ENCODE peak calls at places on chromosomes 7 and 10, in nine cellular contexts. O is psoas muscle; J is fibroblast of lung; A is heart left ventricle; B is endothelial cell of umbilical vein; I is sigmoid colon; L is naive thymus-derived CD4-positive, alpha-beta T cell; K is A549; Q is dorsolateral prefrontal cortex. R is an unnamed sample.

GRCh38 chr7:47217570-47218360 is 364.1 kb downstream of the TNS3 start:
- DNase-seq in I (no peak), L (no peak), A (no peak), K (no peak), Q (no peak), J (no peak), B (no peak), O (no peak), R (no peak)

GRCh38 chr7:123190109-123190831 is 9.5 kb downstream of the SLC13A1 start:
- DNase-seq in K (no peak), B (no peak), L (no peak), J (no peak), A (no peak), O (no peak), I (no peak), Q (no peak), R (no peak)

GRCh38 chr10:18113881-18114280 is 26.3 kb upstream of the CACNB2 start:
- DNase-seq in K (no peak), B (no peak), I (no peak), L (no peak), O (no peak), Q (no peak), J (no peak), A (no peak), R (no peak)

GRCh38 chr10:66455304-66455703 is 470.5 kb upstream of the LRRTM3 start:
- DNase-seq in Q (no peak), L (no peak), J (peak; percentile 12), K (peak; percentile 5), I (no peak), B (no peak), O (no peak), A (no peak), R (no peak)

GRCh38 chr10:48224979-48225560 is 49.4 kb downstream of the FRMPD2 start:
- DNase-seq in K (no peak), I (no peak), L (no peak), J (no peak), A (no peak), Q (no peak), B (no peak), O (no peak), R (no peak)

GRCh38 chr10:117074621-117075020 is 63.4 kb downstream of the VAX1 start:
- DNase-seq in A (no peak), O (no peak), K (peak; percentile 32), J (no peak), L (no peak), I (no peak), B (no peak), Q (no peak), R (no peak)

GRCh38 chr7:156475666-156476065 is 164.9 kb upstream of the RNF32 start:
- DNase-seq in L (no peak), B (no peak), A (no peak), I (no peak), J (peak; percentile 91), Q (no peak), K (peak; percentile 39), O (no peak), R (no peak)

GRCh38 chr7:1490837-1491236 is 13.4 kb downstream of the INTS1 start:
- DNase-seq in A (no peak), B (no peak), L (no peak), K (no peak), Q (no peak), I (no peak), J (no peak), O (no peak), R (no peak)

GRCh38 chr7:831596-832291 is 532 bp upstream of the SUN1 start:
- DNase-seq in K (peak; percentile 73), I (no peak), Q (no peak), L (peak; percentile 49), J (peak; percentile 95), B (peak; percentile 93), A (no peak), O (no peak), R (no peak)

GRCh38 chr10:63161592-63161991 is 28.5 kb downstream of the NRBF2 start:
- DNase-seq in O (no peak), A (no peak), J (no peak), I (no peak), L (no peak), K (no peak), B (no peak), Q (no peak), R (no peak)

GRCh38 chr10:98309366-98310355 is 41.7 kb upstream of the LOXL4 start:
- DNase-seq in B (peak; percentile 74), A (peak; percentile 80), Q (peak; percentile 81), K (peak; percentile 68), O (peak; percentile 76), I (peak; percentile 86), J (peak; percentile 83), L (no peak), R (peak; percentile 58)

DNA sequence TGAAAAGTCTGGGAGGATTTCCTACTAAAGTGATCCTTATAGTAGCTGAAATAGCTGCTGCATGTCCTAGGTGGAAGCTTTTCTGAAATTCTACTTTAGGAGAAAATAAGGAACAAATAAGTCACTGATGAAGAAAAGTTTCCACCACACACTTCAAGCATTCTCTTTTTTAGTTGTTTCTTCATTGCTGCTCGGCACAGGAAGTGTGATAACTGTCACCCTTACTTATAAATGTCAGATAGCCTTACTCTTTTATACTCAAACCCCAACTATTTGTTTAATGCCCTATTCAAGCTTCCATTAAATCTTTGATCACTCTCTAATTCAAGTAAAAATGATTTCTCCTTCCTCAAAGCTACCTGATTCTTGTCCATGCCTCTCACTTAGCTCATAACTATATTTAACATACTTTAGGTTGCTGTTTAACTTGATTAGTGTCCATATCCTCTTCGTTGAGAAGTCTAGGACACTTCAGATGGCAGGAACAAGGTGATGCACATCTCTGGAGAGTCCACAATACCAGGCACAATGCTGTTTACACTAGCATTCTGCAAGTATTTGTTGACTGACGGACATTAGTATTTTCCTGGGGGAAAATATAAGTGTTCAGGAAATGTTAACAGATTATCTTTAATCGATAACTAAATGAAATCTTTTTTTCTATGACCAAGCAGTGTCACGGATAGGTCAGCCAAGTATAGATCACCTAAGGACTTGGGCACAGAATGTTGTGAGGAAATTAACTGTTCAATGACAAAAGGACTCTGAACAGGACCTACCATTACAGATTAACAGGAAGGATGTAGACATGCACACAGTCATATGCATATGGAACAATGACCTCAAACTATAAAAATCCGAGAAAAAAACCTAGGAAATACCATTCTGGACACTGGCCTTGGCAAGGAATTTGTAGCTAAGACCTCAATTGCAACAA is 67.4 kb downstream of the ZNF438 start:
- DNase-seq in O (no peak), I (no peak), Q (no peak), K (no peak), L (no peak), A (no peak), B (peak; percentile 81), J (no peak), R (no peak)
- H3K27ac ChIP-seq in O (peak overlapping the region; percentile 14), I (no peak overlapping the region), Q (no peak overlapping the region), K (no peak overlapping the region), L (no peak overlapping the region), A (no peak overlapping the region), B (peak overlapping the region; percentile 99), J (no peak overlapping the region), R (no peak overlapping the region)

GRCh38 chr10:110207805-110208613 is 604 bp downstream of the MXI1 start:
- DNase-seq in J (no peak), Q (peak; percentile 59), B (peak; percentile 44), L (peak; percentile 76), A (peak; percentile 43), O (peak; percentile 21), I (peak; percentile 77), K (peak; percentile 53), R (peak; percentile 51)
- H3K27ac ChIP-seq in J (peak overlapping the region; percentile 23), Q (peak overlapping the region; percentile 96), B (no peak overlapping the region), L (peak overlapping the region; percentile 71), A (peak overlapping the region; percentile 97), O (peak overlapping the region; percentile 98), I (peak overlapping the region; percentile 94), K (peak overlapping the region; percentile 90), R (peak overlapping the region; percentile 79)

GRCh38 chr7:2560175-2560695 is 1.5 kb downstream of the IQCE start:
- DNase-seq in O (no peak), K (no peak), J (no peak), A (no peak), L (no peak), B (no peak), I (no peak), Q (no peak), R (no peak)

GRCh38 chr7:2553831-2554581 is 1.3 kb downstream of the BRAT1 start:
- DNase-seq in B (no peak), A (no peak), I (peak; percentile 65), K (no peak), O (no peak), J (no peak), Q (no peak), L (no peak), R (no peak)

GRCh38 chr7:2555121-2556052 is at the start of gene BRAT1:
- DNase-seq in I (peak; percentile 98), B (peak; percentile 93), O (peak; percentile 98), K (peak; percentile 96), L (peak; percentile 93), A (peak; percentile 98), Q (peak; percentile 92), J (peak; percentile 90), R (peak; percentile 98)

GRCh38 chr7:2554654-2555053 is 670 bp downstream of the BRAT1 start:
- DNase-seq in K (no peak), O (no peak), A (no peak), J (no peak), Q (no peak), L (no peak), I (peak; percentile 63), B (peak; percentile 6), R (no peak)

DNA sequence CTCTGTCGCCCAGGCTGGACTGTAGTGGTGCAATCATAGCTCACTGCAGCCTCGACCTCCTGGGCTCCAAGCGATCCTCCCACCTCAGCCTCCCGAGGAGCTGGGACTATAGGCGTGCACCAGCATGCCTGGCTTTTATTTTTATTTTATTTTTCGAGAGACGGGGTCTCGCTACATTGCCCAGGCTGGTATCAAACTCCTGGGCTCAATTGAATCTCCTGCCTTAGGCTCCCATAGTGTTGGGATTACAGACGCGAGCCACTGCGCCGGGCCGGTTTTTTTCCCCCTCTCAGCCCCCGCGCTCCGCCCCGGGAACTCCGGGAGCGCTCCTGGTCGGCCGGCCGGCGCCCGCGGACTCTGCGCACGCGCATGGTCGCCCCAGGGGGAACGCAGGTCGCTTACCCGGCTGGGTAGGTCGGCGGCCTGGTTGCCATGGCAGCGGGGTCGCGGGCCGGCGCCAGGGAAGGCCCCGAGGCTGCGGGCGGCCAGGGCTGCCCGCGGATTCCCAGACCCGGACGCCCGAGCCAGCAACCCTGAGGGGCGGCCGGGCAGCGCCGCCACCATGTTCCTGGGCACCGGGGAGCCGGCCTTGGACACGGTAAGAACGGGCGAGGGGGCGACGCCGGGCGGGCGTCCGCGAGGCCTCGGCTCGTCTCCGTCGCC is at the start of gene IQCE:
- DNase-seq in I (peak; percentile 97), O (peak; percentile 96), K (peak; percentile 90), Q (peak; percentile 97), L (peak; percentile 83), J (peak; percentile 90), B (peak; percentile 87), A (peak; percentile 97), R (peak; percentile 78)
- H3K27ac ChIP-seq in I (peak within 1 kb of the TSS; percentile 69), O (peak within 1 kb of the TSS; percentile 64), K (peak within 1 kb of the TSS; percentile 92), Q (no peak within 1 kb of the TSS), L (peak within 1 kb of the TSS; percentile 77), J (peak within 1 kb of the TSS; percentile 77), B (peak within 1 kb of the TSS; percentile 72), A (no peak within 1 kb of the TSS), R (peak within 1 kb of the TSS; percentile 30)

DNA sequence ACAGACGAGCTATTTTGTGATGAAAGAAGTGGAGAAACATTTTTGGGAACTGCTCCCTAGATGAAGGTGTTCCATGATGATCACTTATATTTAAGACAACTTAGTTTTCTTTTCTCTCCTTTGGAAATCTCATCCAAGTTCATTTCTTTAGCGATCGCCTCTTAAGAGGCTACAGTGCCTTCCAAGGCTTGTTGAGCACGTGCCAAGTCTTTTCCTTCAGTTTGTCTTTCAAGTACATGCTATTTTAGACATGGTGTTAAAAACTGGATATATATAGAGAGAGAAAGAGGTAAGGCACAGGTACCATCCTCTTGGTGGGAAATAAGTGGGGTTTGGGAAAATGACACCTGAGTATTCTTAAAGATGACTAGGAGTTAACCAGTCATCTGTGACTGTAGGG is 2.7 kb downstream of the ADK start:
- DNase-seq in I (no peak), Q (no peak), K (no peak), O (no peak), J (no peak), B (no peak), L (no peak), A (no peak), R (no peak)
- H3K27ac ChIP-seq in I (no peak overlapping the region), Q (no peak overlapping the region), K (no peak overlapping the region), O (peak overlapping the region; percentile 96), J (no peak overlapping the region), B (no peak overlapping the region), L (no peak overlapping the region), A (no peak overlapping the region), R (no peak overlapping the region)

R was measured in substantia nigra.